ENCODE peak calls at places on chromosomes 2 and 18, in seven cellular contexts. K is adrenal gland; D is left ventricle myocardium inferior; J is neural progenitor cell; H is CD8-positive, alpha-beta T cell; T is ascending aorta; E is psoas muscle. S is an unnamed sample.
A peak's percentile ranks its signal among the peaks of the same experiment; 100 is the strongest.

GRCh38 chr18:52345428-52345827 is 5.4 kb downstream of the DCC start:
- DNase-seq in H (no peak), J (no peak), T (no peak), E (no peak), K (no peak), D (no peak), S (no peak)

GRCh38 chr2:68098398-68098797 is 35.6 kb upstream of the C1D start:
- DNase-seq in H (no peak), K (no peak), T (no peak), J (no peak), D (no peak), E (no peak), S (no peak)

GRCh38 chr2:80499095-80499494 is 194.5 kb upstream of the LRRTM1 start:
- DNase-seq in H (no peak), K (peak; percentile 77), D (no peak), T (no peak), J (peak; percentile 42), E (no peak), S (no peak)

GRCh38 chr2:127228102-127228501 is 8.0 kb upstream of the CYP27C1 start:
- DNase-seq in K (no peak), E (no peak), H (no peak), J (no peak), D (no peak), T (no peak), S (no peak)

GRCh38 chr2:188292446-188293239 is 969 bp downstream of the GULP1 start:
- DNase-seq in J (peak; percentile 91), K (peak; percentile 90), H (no peak), D (peak; percentile 68), T (peak; percentile 95), E (peak; percentile 86), S (peak; percentile 87)

GRCh38 chr2:96914332-96914731 is 44.5 kb upstream of the SEMA4C start:
- DNase-seq in H (no peak), J (no peak), E (no peak), K (no peak), T (no peak), D (no peak), S (no peak)

GRCh38 chr2:169709970-169710369 is 15.7 kb downstream of the PHOSPHO2 start:
- DNase-seq in T (no peak), K (no peak), J (no peak), D (no peak), H (no peak), E (no peak), S (no peak)

GRCh38 chr18:55384551-55385275 is 203.3 kb downstream of the TCF4 start:
- DNase-seq in J (peak; percentile 68), D (no peak), K (no peak), T (no peak), H (no peak), E (no peak), S (no peak)

GRCh38 chr2:196143641-196144236 is 27.6 kb downstream of the STK17B start:
- DNase-seq in E (no peak), K (no peak), J (no peak), T (no peak), D (no peak), H (no peak), S (no peak)

GRCh38 chr2:118844261-118845004 is 3.0 kb downstream of the EN1 start:
- DNase-seq in D (no peak), T (peak; percentile 44), H (no peak), K (peak; percentile 14), J (peak; percentile 26), E (no peak), S (no peak)

GRCh38 chr2:101832114-101832513 is 134.6 kb downstream of the MAP4K4 start:
- DNase-seq in T (no peak), H (no peak), E (no peak), K (no peak), J (no peak), D (no peak), S (no peak)

GRCh38 chr2:224658776-224659175 is 57.4 kb downstream of the CCDC195 start:
- DNase-seq in T (no peak), K (no peak), E (no peak), J (no peak), H (no peak), D (no peak), S (no peak)

GRCh38 chr2:57371186-57371585 is 675.4 kb upstream of the VRK2 start:
- DNase-seq in T (no peak), H (no peak), E (no peak), J (no peak), D (no peak), K (no peak), S (no peak)

GRCh38 chr18:39796413-39796812 is 2158.6 kb upstream of the PIK3C3 start:
- DNase-seq in K (no peak), H (no peak), D (no peak), J (no peak), E (no peak), T (no peak), S (no peak)

GRCh38 chr2:237485844-237486243 is 1.2 kb upstream of the MLPH start:
- DNase-seq in J (no peak), K (no peak), T (no peak), E (no peak), H (no peak), D (no peak), S (no peak)

GRCh38 chr2:124533226-124533954 is 508.3 kb downstream of the CNTNAP5 start:
- DNase-seq in H (no peak), T (no peak), E (no peak), D (no peak), J (no peak), K (no peak), S (no peak)

GRCh38 chr2:183248866-183249567 is 124.8 kb downstream of the NUP35 start:
- DNase-seq in K (no peak), E (no peak), D (no peak), J (peak; percentile 27), T (no peak), H (no peak), S (no peak)

DNA sequence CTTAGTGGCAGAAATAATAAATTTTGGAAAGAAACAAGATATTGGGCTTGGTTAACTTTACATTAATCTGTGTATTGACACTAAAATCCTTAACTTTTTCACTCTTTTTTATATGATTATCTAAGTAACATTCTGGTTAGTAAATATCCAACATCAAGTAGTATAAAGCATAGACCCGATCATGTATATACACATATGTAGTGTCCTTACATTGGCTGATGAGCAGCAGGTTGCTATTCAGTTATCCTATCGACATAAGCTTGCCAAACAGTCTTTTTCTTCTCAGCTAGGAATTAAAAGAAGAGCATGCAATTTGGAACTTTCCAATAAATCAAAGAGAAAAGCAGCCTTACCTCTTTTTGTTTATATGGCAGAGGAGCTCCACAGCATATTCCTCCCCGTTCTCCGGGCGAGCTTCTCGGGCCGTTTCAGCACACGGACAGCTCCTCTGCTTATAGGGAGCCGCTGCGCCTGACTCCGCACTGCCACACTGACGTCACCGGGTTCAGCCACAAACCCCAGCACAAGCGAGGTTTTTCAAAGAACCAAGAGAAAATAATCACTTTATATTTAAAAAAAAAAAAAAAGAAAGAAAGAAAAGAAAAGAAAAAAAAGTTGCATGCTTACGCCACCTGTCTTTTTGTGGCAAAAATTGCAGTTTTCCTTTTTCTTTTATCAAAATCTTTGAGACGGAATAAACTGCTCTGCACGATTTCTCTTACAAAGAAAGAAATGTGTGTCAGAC is at the start of gene SCG2:
- DNase-seq in K (peak; percentile 93), E (peak; percentile 76), T (peak; percentile 75), H (no peak), J (peak; percentile 85), D (peak; percentile 51), S (peak; percentile 81)
- TF ChIP-seq CTCF in K (no peak), E (peak; percentile 36), T (no peak), H (no peak), J (no peak), D (peak; percentile 37), S (peak; percentile 39)

DNA sequence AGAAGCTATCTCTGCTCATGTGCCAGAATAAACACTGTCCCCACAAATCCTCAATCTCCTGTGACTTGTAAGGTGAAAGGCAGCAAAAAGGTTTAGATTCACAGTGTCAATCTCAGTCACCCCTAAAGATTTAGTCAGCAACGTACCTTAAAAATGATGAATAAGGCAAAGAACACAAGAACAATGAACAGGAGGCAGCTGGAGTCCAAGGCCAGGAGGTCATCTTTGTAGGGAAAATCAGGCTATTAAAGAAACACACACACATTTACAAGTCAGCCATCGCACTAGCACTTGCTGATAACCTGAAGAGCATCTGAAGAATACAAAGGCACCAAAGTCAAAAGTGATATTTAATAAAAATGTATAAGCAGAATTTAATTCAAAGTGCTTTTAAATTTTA is 16.6 kb downstream of the LAPTM4A start:
- DNase-seq in E (no peak), K (no peak), D (no peak), H (no peak), J (no peak), T (no peak), S (no peak)
- H3K27ac ChIP-seq in E (no peak overlapping the region), K (no peak overlapping the region), D (peak overlapping the region; percentile 77), H (no peak overlapping the region), J (no peak overlapping the region), T (no peak overlapping the region), S (no peak overlapping the region)

DNA sequence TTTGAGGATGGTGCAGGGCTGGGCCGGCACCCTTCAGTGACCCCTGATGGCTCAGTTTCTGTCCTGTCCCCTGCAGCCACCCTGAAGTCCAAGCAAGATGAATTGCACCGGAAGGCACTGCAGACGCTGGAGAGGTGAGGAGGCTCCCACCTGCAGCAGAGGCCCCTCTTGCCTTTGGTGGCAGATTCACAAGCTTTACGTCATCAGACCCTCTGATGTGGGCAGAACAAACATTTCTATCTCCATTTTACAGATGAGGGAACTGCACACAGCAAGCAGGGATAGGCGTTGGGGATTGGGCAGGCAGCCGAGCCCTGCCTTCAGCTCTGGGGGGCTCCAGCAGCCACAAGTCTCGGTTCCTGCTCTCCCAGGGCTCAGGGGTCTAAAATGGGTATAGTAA is 107.7 kb upstream of the MCFD2 start:
- DNase-seq in T (no peak), D (no peak), E (no peak), K (no peak), H (no peak), J (no peak), S (no peak)
- H3K4me1 ChIP-seq in T (peaks cover 6% of the 10 kb centered on the region), D (peaks cover 87% of the 10 kb centered on the region), E (peaks cover 37% of the 10 kb centered on the region), K (peaks cover 33% of the 10 kb centered on the region), H (peaks cover 27% of the 10 kb centered on the region), J (no peaks in the 10 kb centered on the region), S (no peaks in the 10 kb centered on the region)

GRCh38 chr2:28662468-28663095 is 89.0 kb upstream of the PPP1CB start:
- DNase-seq in E (no peak), T (peak; percentile 94), H (no peak), K (peak; percentile 63), D (no peak), J (no peak), S (no peak)

GRCh38 chr2:28662044-28662443 is 89.6 kb upstream of the PPP1CB start:
- DNase-seq in H (no peak), J (no peak), D (no peak), T (no peak), K (no peak), E (no peak), S (no peak)

GRCh38 chr2:28664120-28664842 is 87.3 kb upstream of the PPP1CB start:
- DNase-seq in H (no peak), K (peak; percentile 76), E (no peak), D (peak; percentile 36), J (peak; percentile 54), T (no peak), S (no peak)

GRCh38 chr2:28661589-28662001 is 90.0 kb upstream of the PPP1CB start:
- DNase-seq in H (no peak), K (peak; percentile 84), T (peak; percentile 93), J (no peak), D (peak; percentile 69), E (peak; percentile 73), S (no peak)

DNA sequence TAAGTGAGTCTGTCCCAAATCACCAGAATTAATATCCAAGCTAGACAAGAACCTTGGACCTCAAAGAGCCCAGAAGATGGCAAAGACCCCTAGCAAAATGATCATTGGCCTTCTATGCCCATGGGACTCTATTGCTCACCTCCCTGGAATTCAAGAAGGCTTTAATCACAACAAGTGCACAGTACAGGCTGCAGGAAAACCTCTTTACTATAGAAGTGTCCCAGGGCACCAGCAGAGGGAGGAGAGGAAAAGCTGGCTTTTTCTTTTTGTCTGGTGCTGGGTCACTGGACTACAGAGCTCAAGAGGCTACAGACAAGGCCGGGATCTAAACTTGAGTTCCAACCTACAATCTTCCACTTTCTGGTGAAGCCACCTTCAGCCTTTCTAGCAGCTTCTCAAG is 88.3 kb upstream of the PPP1CB start:
- DNase-seq in T (peak; percentile 78), J (no peak), H (no peak), K (no peak), E (no peak), D (no peak), S (no peak)
- TF ChIP-seq CTCF in T (peak; percentile 17), J (no peak), H (no peak), K (no peak), E (no peak), D (peak; percentile 31), S (no peak)